ENCODE peak calls at places on chromosomes 12 and 14, in six cellular contexts. One of them, this sample, is unnamed.

GRCh38 chr12:2615665-2616387 is 178.9 kb upstream of the FKBP4 start:
- DNase-seq in AG08395: no peak
- DNase-seq in neural progenitor cell: peak
- DNase-seq in nephron progenitor cell: no peak
- DNase-seq in NCI-H1092: no peak
- DNase-seq in naive thymus-derived CD4-positive, alpha-beta T cell: no peak
- DNase-seq in this sample: no peak

GRCh38 chr12:95336387-95337067 is 118.9 kb downstream of the VEZT start:
- DNase-seq in NCI-H1092: peak
- DNase-seq in neural progenitor cell: peak
- DNase-seq in AG08395: peak
- DNase-seq in naive thymus-derived CD4-positive, alpha-beta T cell: no peak
- DNase-seq in nephron progenitor cell: peak
- DNase-seq in this sample: no peak

GRCh38 chr14:103385994-103386491 is 828 bp downstream of the MARK3 start:
- DNase-seq in AG08395: no peak
- DNase-seq in neural progenitor cell: peak
- DNase-seq in naive thymus-derived CD4-positive, alpha-beta T cell: peak
- DNase-seq in nephron progenitor cell: peak
- DNase-seq in NCI-H1092: no peak
- DNase-seq in this sample: no peak

GRCh38 chr12:27355979-27356378 is 23.3 kb downstream of the BMAL2 start:
- DNase-seq in nephron progenitor cell: no peak
- DNase-seq in NCI-H1092: no peak
- DNase-seq in AG08395: no peak
- DNase-seq in neural progenitor cell: no peak
- DNase-seq in naive thymus-derived CD4-positive, alpha-beta T cell: no peak
- DNase-seq in this sample: no peak

GRCh38 chr12:131135786-131136538 is 182.3 kb downstream of the ADGRD1 start:
- DNase-seq in NCI-H1092: no peak
- DNase-seq in naive thymus-derived CD4-positive, alpha-beta T cell: no peak
- DNase-seq in neural progenitor cell: no peak
- DNase-seq in AG08395: no peak
- DNase-seq in nephron progenitor cell: no peak
- DNase-seq in this sample: no peak

GRCh38 chr12:62250671-62251608 is 9.3 kb upstream of the USP15 start:
- DNase-seq in NCI-H1092: no peak
- DNase-seq in nephron progenitor cell: no peak
- DNase-seq in naive thymus-derived CD4-positive, alpha-beta T cell: no peak
- DNase-seq in AG08395: peak
- DNase-seq in neural progenitor cell: no peak
- DNase-seq in this sample: no peak

GRCh38 chr14:95500201-95500681 is 16.2 kb downstream of the SYNE3 start:
- DNase-seq in naive thymus-derived CD4-positive, alpha-beta T cell: no peak
- DNase-seq in NCI-H1092: no peak
- DNase-seq in neural progenitor cell: no peak
- DNase-seq in nephron progenitor cell: no peak
- DNase-seq in AG08395: no peak
- DNase-seq in this sample: no peak

GRCh38 chr12:75655233-75655879 is 143.9 kb upstream of the KRR1 start:
- DNase-seq in neural progenitor cell: no peak
- DNase-seq in NCI-H1092: no peak
- DNase-seq in naive thymus-derived CD4-positive, alpha-beta T cell: no peak
- DNase-seq in AG08395: no peak
- DNase-seq in nephron progenitor cell: no peak
- DNase-seq in this sample: no peak

GRCh38 chr14:68774771-68775613 is 17.9 kb downstream of the ZFP36L1 start:
- DNase-seq in AG08395: peak
- DNase-seq in NCI-H1092: no peak
- DNase-seq in nephron progenitor cell: no peak
- DNase-seq in naive thymus-derived CD4-positive, alpha-beta T cell: no peak
- DNase-seq in neural progenitor cell: no peak
- DNase-seq in this sample: peak

GRCh38 chr12:109166371-109166770 is 50.0 kb downstream of the ACACB start:
- DNase-seq in naive thymus-derived CD4-positive, alpha-beta T cell: no peak
- DNase-seq in neural progenitor cell: no peak
- DNase-seq in AG08395: no peak
- DNase-seq in nephron progenitor cell: no peak
- DNase-seq in NCI-H1092: no peak
- DNase-seq in this sample: no peak

GRCh38 chr12:76866726-76867125 is 12.1 kb downstream of the CSRP2 start:
- DNase-seq in AG08395: peak
- DNase-seq in naive thymus-derived CD4-positive, alpha-beta T cell: no peak
- DNase-seq in NCI-H1092: no peak
- DNase-seq in neural progenitor cell: peak
- DNase-seq in nephron progenitor cell: peak
- DNase-seq in this sample: peak

GRCh38 chr12:49673446-49674317 is 33.5 kb downstream of the FMNL3 start:
- DNase-seq in nephron progenitor cell: peak
- DNase-seq in AG08395: peak
- DNase-seq in neural progenitor cell: peak
- DNase-seq in NCI-H1092: peak
- DNase-seq in naive thymus-derived CD4-positive, alpha-beta T cell: no peak
- DNase-seq in this sample: peak

GRCh38 chr12:22229652-22230279 is 104.7 kb downstream of the ST8SIA1 start:
- DNase-seq in naive thymus-derived CD4-positive, alpha-beta T cell: no peak
- DNase-seq in AG08395: no peak
- DNase-seq in NCI-H1092: no peak
- DNase-seq in neural progenitor cell: no peak
- DNase-seq in nephron progenitor cell: no peak
- DNase-seq in this sample: no peak

GRCh38 chr12:77999074-77999715 is 168.5 kb downstream of the NAV3 start:
- DNase-seq in NCI-H1092: no peak
- DNase-seq in neural progenitor cell: no peak
- DNase-seq in AG08395: no peak
- DNase-seq in nephron progenitor cell: no peak
- DNase-seq in naive thymus-derived CD4-positive, alpha-beta T cell: no peak
- DNase-seq in this sample: no peak

GRCh38 chr14:89399594-89400068 is 17.4 kb downstream of the FOXN3 start:
- DNase-seq in AG08395: peak
- DNase-seq in neural progenitor cell: peak
- DNase-seq in nephron progenitor cell: peak
- DNase-seq in NCI-H1092: no peak
- DNase-seq in naive thymus-derived CD4-positive, alpha-beta T cell: no peak
- DNase-seq in this sample: peak

GRCh38 chr12:79982371-79983062 is 47.6 kb upstream of the PPP1R12A start:
- DNase-seq in neural progenitor cell: no peak
- DNase-seq in naive thymus-derived CD4-positive, alpha-beta T cell: no peak
- DNase-seq in nephron progenitor cell: no peak
- DNase-seq in NCI-H1092: no peak
- DNase-seq in AG08395: peak
- DNase-seq in this sample: no peak

GRCh38 chr14:59483360-59483759 is 848 bp downstream of the L3HYPDH start:
- DNase-seq in neural progenitor cell: no peak
- DNase-seq in NCI-H1092: no peak
- DNase-seq in nephron progenitor cell: peak
- DNase-seq in naive thymus-derived CD4-positive, alpha-beta T cell: no peak
- DNase-seq in AG08395: peak
- DNase-seq in this sample: peak

GRCh38 chr14:62694075-62694474 is 351.2 kb downstream of the KCNH5 start:
- DNase-seq in NCI-H1092: no peak
- DNase-seq in neural progenitor cell: no peak
- DNase-seq in AG08395: no peak
- DNase-seq in naive thymus-derived CD4-positive, alpha-beta T cell: no peak
- DNase-seq in nephron progenitor cell: no peak
- DNase-seq in this sample: no peak

GRCh38 chr12:67981236-67982164 is 7.7 kb upstream of the IFNG-AS1 start:
- DNase-seq in neural progenitor cell: no peak
- DNase-seq in nephron progenitor cell: no peak
- DNase-seq in AG08395: peak
- DNase-seq in naive thymus-derived CD4-positive, alpha-beta T cell: no peak
- DNase-seq in NCI-H1092: no peak
- DNase-seq in this sample: peak

GRCh38 chr14:35398095-35398584 is 6.4 kb downstream of the NFKBIA start:
- DNase-seq in neural progenitor cell: no peak
- DNase-seq in AG08395: no peak
- DNase-seq in naive thymus-derived CD4-positive, alpha-beta T cell: no peak
- DNase-seq in NCI-H1092: no peak
- DNase-seq in nephron progenitor cell: no peak
- DNase-seq in this sample: no peak

This sample was measured in GM04503.